ENCODE peak calls at places on chromosomes 16 and 17, in nine cellular contexts. I is brain microvascular endothelial cell, D is amniotic stem cell, O is WERI-Rb-1, M is AG04450, Z is T-helper 17 cell, H is dorsolateral prefrontal cortex, U is NCI-H510A, B is NCI-H2107. T is an unnamed sample.
A peak's percentile ranks its signal among the peaks of the same experiment; 100 is the strongest.

GRCh38 chr16:52584921-52585320 is 38.0 kb upstream of the TOX3 start:
- DNase-seq in U (no peak), I (no peak), M (no peak), O (no peak), H (no peak), B (no peak), D (no peak), Z (no peak), T (no peak)

GRCh38 chr16:28587386-28587785 is 9.5 kb downstream of the SULT1A2 start:
- DNase-seq in B (no peak), I (no peak), H (no peak), U (no peak), D (no peak), Z (no peak), O (no peak), M (no peak), T (no peak)

GRCh38 chr16:1744338-1744840 is 27.0 kb downstream of the NME3 start:
- DNase-seq in M (no peak), B (no peak), O (no peak), Z (no peak), D (no peak), U (no peak), I (no peak), H (no peak), T (no peak)

GRCh38 chr16:64718481-64718880 is 403.4 kb downstream of the CDH11 start:
- DNase-seq in D (no peak), Z (no peak), M (no peak), O (no peak), B (no peak), H (no peak), I (no peak), U (no peak), T (no peak)

GRCh38 chr16:87421369-87421912 is 29.3 kb downstream of the MAP1LC3B start:
- DNase-seq in M (no peak), B (no peak), O (no peak), Z (no peak), D (no peak), U (no peak), I (no peak), H (no peak), T (no peak)

GRCh38 chr16:72203401-72203800 is 31.4 kb upstream of the PMFBP1 start:
- DNase-seq in D (no peak), Z (no peak), O (no peak), M (no peak), U (no peak), I (peak; percentile 28), H (no peak), B (no peak), T (no peak)

GRCh38 chr16:24975428-24975889 is 39.7 kb downstream of the ARHGAP17 start:
- DNase-seq in M (no peak), H (no peak), D (no peak), O (no peak), B (no peak), U (no peak), Z (no peak), I (no peak), T (no peak)

GRCh38 chr17:2017274-2017941 is 7.7 kb downstream of the RTN4RL1 start:
- DNase-seq in Z (no peak), D (no peak), H (no peak), O (no peak), U (no peak), B (no peak), M (no peak), I (no peak), T (no peak)

GRCh38 chr16:89924298-89924924 is 1.3 kb downstream of the TUBB3 start:
- DNase-seq in U (no peak), D (no peak), H (peak; percentile 56), M (no peak), B (no peak), I (no peak), Z (no peak), O (peak; percentile 77), T (peak; percentile 58)

GRCh38 chr17:78425429-78425828 is 47.0 kb downstream of the PGS1 start:
- DNase-seq in B (no peak), M (no peak), H (no peak), D (no peak), U (no peak), O (no peak), I (no peak), Z (no peak), T (no peak)

GRCh38 chr16:82456683-82457082 is 170.1 kb upstream of the CDH13 start:
- DNase-seq in Z (no peak), M (no peak), D (no peak), H (peak; percentile 24), U (no peak), O (peak; percentile 43), I (peak; percentile 40), B (peak; percentile 2), T (peak; percentile 67)

GRCh38 chr17:56887552-56888467 is 26.0 kb downstream of the TRIM25 start:
- DNase-seq in Z (no peak), O (no peak), U (no peak), B (no peak), D (no peak), I (no peak), H (no peak), M (no peak), T (no peak)

GRCh38 chr17:36500745-36501225 is 14.3 kb downstream of the ZNHIT3 start:
- DNase-seq in H (no peak), D (no peak), I (no peak), Z (no peak), O (no peak), U (no peak), M (no peak), B (no peak), T (peak; percentile 22)

GRCh38 chr17:28944862-28945741 is 6.2 kb downstream of the PHF12 start:
- DNase-seq in M (no peak), U (no peak), D (no peak), Z (no peak), O (no peak), H (no peak), I (peak; percentile 33), B (no peak), T (no peak)

GRCh38 chr16:81350306-81350615 is 35.5 kb downstream of the GAN start:
- DNase-seq in Z (no peak), O (no peak), B (no peak), I (no peak), M (no peak), D (no peak), H (no peak), U (no peak), T (no peak)

GRCh38 chr16:46688101-46688656 is 799 bp downstream of the VPS35 start:
- DNase-seq in O (no peak), H (no peak), B (no peak), M (no peak), I (no peak), D (no peak), Z (no peak), U (no peak), T (no peak)

GRCh38 chr16:24853830-24854229 is 8.1 kb downstream of the SLC5A11 start:
- DNase-seq in H (peak; percentile 90), D (no peak), Z (no peak), B (no peak), U (no peak), M (no peak), I (peak; percentile 52), O (no peak), T (peak; percentile 30)

GRCh38 chr17:41651625-41652460 is 27.5 kb upstream of the KRT17 start:
- DNase-seq in H (peak; percentile 47), I (no peak), D (no peak), Z (no peak), U (no peak), O (no peak), M (no peak), B (no peak), T (no peak)

GRCh38 chr16:2288701-2289100 is 20.8 kb upstream of the RNPS1 start:
- DNase-seq in H (no peak), I (no peak), D (no peak), O (peak; percentile 94), B (no peak), M (no peak), Z (no peak), U (no peak), T (no peak)

GRCh38 chr17:18246880-18247612 is 11.5 kb downstream of the FLII start:
- DNase-seq in D (no peak), H (no peak), O (peak; percentile 94), I (no peak), B (peak; percentile 51), U (peak; percentile 84), Z (no peak), M (no peak), T (peak; percentile 18)

GRCh38 chr17:82006468-82007227 is 16.0 kb downstream of the CENPX start:
- DNase-seq in H (peak; percentile 60), I (no peak), D (no peak), Z (no peak), M (no peak), U (no peak), B (no peak), O (peak; percentile 76), T (peak; percentile 43)

GRCh38 chr17:41492351-41492750 is 2.6 kb upstream of the KRT36 start:
- DNase-seq in Z (no peak), D (no peak), U (no peak), B (no peak), O (no peak), H (no peak), M (no peak), I (no peak), T (no peak)

GRCh38 chr16:15564619-15565339 is 78.2 kb downstream of the MARF1 start:
- DNase-seq in Z (no peak), U (no peak), M (no peak), H (no peak), O (no peak), D (no peak), B (no peak), I (no peak), T (no peak)

GRCh38 chr17:63698886-63699637 is 863 bp downstream of the LIMD2 start:
- DNase-seq in B (no peak), U (no peak), D (no peak), Z (peak; percentile 78), I (no peak), H (no peak), M (no peak), O (no peak), T (no peak)

GRCh38 chr17:50256826-50257573 is 17.3 kb upstream of the TMEM92 start:
- DNase-seq in H (no peak), I (no peak), U (no peak), O (no peak), D (no peak), Z (no peak), B (no peak), M (no peak), T (no peak)

GRCh38 chr17:2373179-2373578 is 27.7 kb downstream of the MNT start:
- DNase-seq in I (no peak), D (no peak), U (no peak), H (no peak), Z (no peak), O (no peak), B (no peak), M (no peak), T (no peak)

GRCh38 chr17:41486809-41487530 is 2.7 kb downstream of the KRT36 start:
- DNase-seq in B (no peak), O (peak; percentile 82), U (no peak), M (no peak), H (no peak), Z (no peak), D (no peak), I (no peak), T (no peak)

GRCh38 chr16:23072084-23072599 is 77.1 kb downstream of the USP31 start:
- DNase-seq in I (peak; percentile 85), Z (no peak), U (no peak), B (no peak), M (peak; percentile 23), D (no peak), O (no peak), H (peak; percentile 57), T (peak; percentile 74)

GRCh38 chr16:74480150-74481029 is 59.1 kb upstream of the CLEC18B start:
- DNase-seq in I (no peak), B (no peak), D (no peak), H (no peak), M (no peak), U (no peak), O (no peak), Z (no peak), T (no peak)

GRCh38 chr16:54447606-54448440 is 161.2 kb upstream of the IRX3 start:
- DNase-seq in I (peak; percentile 72), H (no peak), B (no peak), Z (no peak), M (no peak), O (no peak), D (peak; percentile 83), U (no peak), T (peak; percentile 84)

GRCh38 chr16:73572135-73572534 is 524.2 kb upstream of the ZFHX3 start:
- DNase-seq in H (peak; percentile 20), M (no peak), B (no peak), Z (no peak), D (no peak), O (peak; percentile 16), U (no peak), I (peak; percentile 4), T (no peak)

T was measured in ACHN.